ENCODE peak calls at places on chromosomes 16 and 17, in seven cellular contexts. B is IMR-90, K is H1, V is HepG2, S is HCT116, Q is GM12878, H is K562. M is an unnamed sample.
A peak's percentile ranks its signal among the peaks of the same experiment; 100 is the strongest.

GRCh38 chr16:4544483-4544882 is 5.9 kb upstream of the CDIP1 start:
- DNase-seq in B (no peak), K (no peak), V (no peak), S (no peak), Q (no peak), H (no peak), M (no peak)

GRCh38 chr16:1961651-1962067 is 2.3 kb downstream of the NDUFB10 start:
- DNase-seq in B (no peak), K (no peak), V (peak; percentile 49), S (no peak), Q (no peak), H (peak; percentile 66), M (no peak)

GRCh38 chr16:65343556-65343955 is 221.7 kb upstream of the CDH11 start:
- DNase-seq in B (no peak), K (no peak), V (no peak), S (no peak), Q (no peak), H (no peak), M (no peak)

GRCh38 chr16:55842369-55843104 is 9.6 kb upstream of the CES1 start:
- DNase-seq in B (peak; percentile 45), K (peak; percentile 43), V (peak; percentile 56), S (peak; percentile 18), Q (no peak), H (peak; percentile 59), M (peak; percentile 48)

GRCh38 chr16:20899503-20900298 is 457 bp downstream of the DCUN1D3 start:
- DNase-seq in B (no peak), K (peak; percentile 51), V (peak; percentile 92), S (no peak), Q (no peak), H (peak; percentile 28), M (peak; percentile 43)

GRCh38 chr16:67406628-67407027 is 9.6 kb downstream of the ZDHHC1 start:
- DNase-seq in B (peak; percentile 91), K (no peak), V (no peak), S (no peak), Q (no peak), H (no peak), M (peak; percentile 75)

GRCh38 chr17:70041061-70041460 is 34.0 kb upstream of the KCNJ16 start:
- DNase-seq in B (no peak), K (no peak), V (no peak), S (no peak), Q (no peak), H (no peak), M (no peak)

GRCh38 chr16:49929606-49930005 is 73.7 kb upstream of the ZNF423 start:
- DNase-seq in B (no peak), K (no peak), V (no peak), S (no peak), Q (no peak), H (no peak), M (no peak)

GRCh38 chr16:73034374-73034773 is 13.6 kb downstream of the ZFHX3 start:
- DNase-seq in B (no peak), K (no peak), V (no peak), S (no peak), Q (peak; percentile 49), H (no peak), M (no peak)

GRCh38 chr17:8953152-8953885 is 12.2 kb downstream of the PIK3R5 start:
- DNase-seq in B (no peak), K (no peak), V (no peak), S (no peak), Q (no peak), H (no peak), M (no peak)

GRCh38 chr17:8955560-8955959 is 9.9 kb downstream of the PIK3R5 start:
- DNase-seq in B (no peak), K (no peak), V (no peak), S (no peak), Q (no peak), H (no peak), M (no peak)

GRCh38 chr17:8955021-8955420 is 10.5 kb downstream of the PIK3R5 start:
- DNase-seq in B (no peak), K (no peak), V (no peak), S (no peak), Q (no peak), H (no peak), M (no peak)

GRCh38 chr17:8956521-8956920 is 9.0 kb downstream of the PIK3R5 start:
- DNase-seq in B (no peak), K (no peak), V (no peak), S (no peak), Q (peak; percentile 92), H (no peak), M (no peak)

DNA sequence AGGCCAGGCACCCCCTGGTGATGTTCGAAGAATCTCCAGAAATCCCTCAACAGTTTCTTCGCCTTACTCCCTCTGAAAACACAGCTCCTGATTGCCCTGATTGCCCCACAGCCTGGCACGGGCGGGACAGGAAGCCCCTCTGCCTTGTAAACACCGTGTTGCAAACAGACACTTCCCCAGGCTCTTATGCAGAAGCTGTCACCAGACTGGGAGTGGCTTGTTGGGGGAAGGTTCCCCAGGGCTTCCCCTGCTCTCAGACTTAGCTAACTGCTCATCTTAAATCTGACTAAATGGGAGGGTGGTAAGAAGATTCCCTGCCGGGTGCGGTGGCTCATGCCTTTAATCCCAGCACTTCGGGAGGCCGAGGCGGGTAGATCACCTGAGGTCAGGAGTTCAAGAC is 11.2 kb downstream of the PIK3R5 start:
- DNase-seq in B (no peak), K (no peak), V (no peak), S (no peak), Q (no peak), H (no peak), M (no peak)
- TF ChIP-seq POLR2A in B (no peak), K (no peak), V (no peak), S (no peak), Q (peak; percentile 31), H (no peak), M (no peak)

GRCh38 chr16:74773431-74774222 is 993 bp downstream of the FA2H start:
- DNase-seq in B (no peak), K (no peak), V (no peak), S (no peak), Q (no peak), H (no peak), M (no peak)
- H3K9ac ChIP-seq in B (no peak overlapping the region), K (no peak overlapping the region), V (peak overlapping the region; percentile 8), S (peak overlapping the region; percentile 43), Q (peak overlapping the region; percentile 48), H (peak overlapping the region; percentile 45), M (no peak overlapping the region)

GRCh38 chr17:66552381-66552780 is 250.0 kb downstream of the PRKCA start:
- DNase-seq in B (no peak), K (no peak), V (no peak), S (no peak), Q (no peak), H (no peak), M (no peak)

GRCh38 chr17:66549312-66549705 is 246.9 kb downstream of the PRKCA start:
- DNase-seq in B (peak; percentile 63), K (no peak), V (no peak), S (no peak), Q (no peak), H (no peak), M (no peak)

GRCh38 chr17:66548659-66549311 is 246.4 kb downstream of the PRKCA start:
- DNase-seq in B (no peak), K (no peak), V (no peak), S (no peak), Q (no peak), H (no peak), M (no peak)

GRCh38 chr17:66549731-66550207 is 247.4 kb downstream of the PRKCA start:
- DNase-seq in B (peak; percentile 90), K (no peak), V (no peak), S (peak; percentile 44), Q (no peak), H (no peak), M (peak; percentile 46)

GRCh38 chr17:66551839-66552238 is 249.4 kb downstream of the PRKCA start:
- DNase-seq in B (no peak), K (no peak), V (no peak), S (no peak), Q (no peak), H (no peak), M (no peak)
- TF ChIP-seq POLR2A in B (no peak), K (no peak), V (no peak), S (no peak), Q (no peak), H (no peak), M (no peak)

GRCh38 chr17:54404259-54404658 is 496.4 kb upstream of the TOM1L1 start:
- DNase-seq in B (no peak), K (no peak), V (no peak), S (no peak), Q (no peak), H (no peak), M (no peak)
- H3K9ac ChIP-seq in B (no peak overlapping the region), K (no peak overlapping the region), V (no peak overlapping the region), S (no peak overlapping the region), Q (no peak overlapping the region), H (no peak overlapping the region), M (no peak overlapping the region)

GRCh38 chr16:17416461-17417221 is 54.1 kb downstream of the XYLT1 start:
- DNase-seq in B (peak; percentile 38), K (no peak), V (no peak), S (no peak), Q (peak; percentile 89), H (no peak), M (no peak)
- TF ChIP-seq POLR2A in B (no peak), K (no peak), V (no peak), S (no peak), Q (peak; percentile 73), H (no peak), M (no peak)

GRCh38 chr16:57532251-57532625 is 4.1 kb downstream of the CCDC102A start:
- DNase-seq in B (no peak), K (peak; percentile 43), V (no peak), S (no peak), Q (no peak), H (no peak), M (no peak)
- H3K9ac ChIP-seq in B (peak overlapping the region; percentile 19), K (no peak overlapping the region), V (no peak overlapping the region), S (no peak overlapping the region), Q (no peak overlapping the region), H (peak overlapping the region; percentile 64), M (no peak overlapping the region)

GRCh38 chr17:2406903-2407790 is 6.3 kb upstream of the MNT start:
- DNase-seq in B (peak; percentile 92), K (no peak), V (no peak), S (peak; percentile 90), Q (no peak), H (peak; percentile 56), M (peak; percentile 84)
- TF ChIP-seq POLR2A in B (no peak), K (no peak), V (no peak), S (no peak), Q (no peak), H (no peak), M (peak; percentile 41)

GRCh38 chr17:36535669-36536081 is 888 bp downstream of the PIGW start:
- DNase-seq in B (no peak), K (no peak), V (no peak), S (no peak), Q (no peak), H (no peak), M (peak; percentile 9)
- H3K9ac ChIP-seq in B (peak overlapping the region; percentile 43), K (peak overlapping the region; percentile 97), V (peak overlapping the region; percentile 95), S (peak overlapping the region; percentile 99), Q (peak overlapping the region; percentile 98), H (peak overlapping the region; percentile 100), M (peak overlapping the region; percentile 94)

GRCh38 chr17:78774956-78775571 is 7.0 kb downstream of the CYTH1 start:
- DNase-seq in B (no peak), K (no peak), V (no peak), S (no peak), Q (no peak), H (no peak), M (no peak)
- TF ChIP-seq POLR2A in B (no peak), K (no peak), V (no peak), S (no peak), Q (peak; percentile 81), H (no peak), M (no peak)